ENCODE peak calls at places on chromosomes 11 and 22, in nine cellular contexts. Y is H9, A is mesothelial cell of epicardium, K is adrenal gland, X is endothelial cell, W is pancreas, T is neural progenitor cell, I is foreskin fibroblast, C is right atrium auricular region. D is an unnamed sample.
A peak's percentile ranks its signal among the peaks of the same experiment; 100 is the strongest.

GRCh38 chr11:27677108-27677507 is 23.1 kb downstream of the BDNF start:
- DNase-seq in A (no peak), Y (no peak), K (no peak), W (no peak), T (no peak), I (no peak), X (no peak), C (no peak), D (no peak)

GRCh38 chr22:48391820-48392219 is 1435.9 kb downstream of the BRD1 start:
- DNase-seq in Y (no peak), C (peak; percentile 34), X (no peak), K (no peak), T (no peak), W (no peak), A (peak; percentile 14), I (no peak), D (no peak)

GRCh38 chr22:20205964-20206708 is 55.3 kb upstream of the CCDC188 start:
- DNase-seq in Y (peak; percentile 69), X (no peak), T (no peak), I (peak; percentile 82), A (peak; percentile 45), K (peak; percentile 51), W (no peak), C (peak; percentile 79), D (no peak)

GRCh38 chr11:124863826-124864165 is 1.4 kb upstream of the ROBO3 start:
- DNase-seq in I (no peak), C (no peak), A (peak; percentile 47), K (no peak), X (no peak), Y (no peak), W (no peak), T (peak; percentile 73), D (peak; percentile 67)

GRCh38 chr22:44325718-44326548 is 13.2 kb upstream of the SHISAL1 start:
- DNase-seq in T (peak; percentile 38), Y (no peak), W (no peak), X (no peak), A (no peak), C (no peak), I (peak; percentile 71), K (no peak), D (no peak)

GRCh38 chr11:121328967-121329653 is 36.5 kb downstream of the SC5D start:
- DNase-seq in Y (no peak), I (no peak), W (no peak), A (no peak), T (no peak), K (no peak), C (no peak), X (no peak), D (no peak)

GRCh38 chr11:45960387-45961110 is 38.1 kb downstream of the LARGE2 start:
- DNase-seq in C (no peak), T (no peak), Y (no peak), A (no peak), X (no peak), K (no peak), W (no peak), I (no peak), D (no peak)

GRCh38 chr11:36354221-36355003 is 58.3 kb downstream of the PRR5L start:
- DNase-seq in I (peak; percentile 73), Y (no peak), W (no peak), X (no peak), K (no peak), T (no peak), A (no peak), C (no peak), D (no peak)

GRCh38 chr11:16346975-16347374 is 9.4 kb downstream of the SOX6 start:
- DNase-seq in W (no peak), I (peak; percentile 34), C (no peak), X (no peak), A (no peak), T (no peak), K (no peak), Y (no peak), D (no peak)

GRCh38 chr22:40739723-40740122 is 60.4 kb downstream of the MCHR1 start:
- DNase-seq in T (no peak), X (peak; percentile 30), K (no peak), I (peak; percentile 12), A (no peak), W (no peak), C (no peak), Y (no peak), D (no peak)

GRCh38 chr11:92753161-92753560 is 216.3 kb upstream of the MTNR1B start:
- DNase-seq in A (no peak), K (no peak), T (no peak), W (no peak), I (no peak), X (no peak), Y (no peak), C (no peak), D (no peak)

GRCh38 chr11:1356007-1356435 is 33.7 kb upstream of the BRSK2 start:
- DNase-seq in A (no peak), W (no peak), C (no peak), T (no peak), K (no peak), Y (no peak), I (no peak), X (no peak), D (no peak)

GRCh38 chr11:8719260-8720190 is 36.9 kb downstream of the RPL27A start:
- DNase-seq in A (no peak), I (peak; percentile 98), K (peak; percentile 80), X (no peak), W (peak; percentile 23), Y (no peak), C (peak; percentile 83), T (no peak), D (no peak)

GRCh38 chr11:41784513-41785335 is 325.3 kb upstream of the LRRC4C start:
- DNase-seq in K (no peak), W (no peak), C (no peak), I (no peak), Y (no peak), T (no peak), X (no peak), A (no peak), D (no peak)

GRCh38 chr11:116035972-116036371 is 531.8 kb upstream of the CADM1 start:
- DNase-seq in C (no peak), K (no peak), A (no peak), Y (no peak), W (no peak), I (no peak), X (no peak), T (no peak), D (peak; percentile 62)

GRCh38 chr11:117145393-117145761 is 1.3 kb downstream of the PAFAH1B2 start:
- DNase-seq in K (peak; percentile 44), X (peak; percentile 7), C (no peak), T (peak; percentile 47), A (no peak), Y (no peak), W (no peak), I (peak; percentile 64), D (peak; percentile 48)

GRCh38 chr22:19851291-19852176 is 3.1 kb downstream of the GNB1L start:
- DNase-seq in X (no peak), I (no peak), Y (no peak), W (peak; percentile 62), K (no peak), C (peak; percentile 47), A (no peak), T (no peak), D (no peak)

GRCh38 chr11:77561257-77561656 is 28.5 kb upstream of the AQP11 start:
- DNase-seq in X (no peak), I (no peak), A (no peak), T (no peak), W (no peak), C (no peak), Y (no peak), K (no peak), D (no peak)

GRCh38 chr11:77560605-77561004 is 29.1 kb upstream of the AQP11 start:
- DNase-seq in C (no peak), A (no peak), K (peak; percentile 39), I (peak; percentile 85), T (no peak), W (no peak), X (no peak), Y (no peak), D (no peak)

GRCh38 chr11:77559686-77560425 is 29.9 kb upstream of the AQP11 start:
- DNase-seq in Y (no peak), I (peak; percentile 90), A (no peak), K (peak; percentile 82), X (no peak), T (no peak), W (no peak), C (no peak), D (no peak)

GRCh38 chr11:77558380-77558779 is 31.4 kb upstream of the AQP11 start:
- DNase-seq in Y (no peak), A (no peak), C (no peak), W (no peak), I (no peak), K (peak; percentile 13), X (no peak), T (no peak), D (no peak)

DNA sequence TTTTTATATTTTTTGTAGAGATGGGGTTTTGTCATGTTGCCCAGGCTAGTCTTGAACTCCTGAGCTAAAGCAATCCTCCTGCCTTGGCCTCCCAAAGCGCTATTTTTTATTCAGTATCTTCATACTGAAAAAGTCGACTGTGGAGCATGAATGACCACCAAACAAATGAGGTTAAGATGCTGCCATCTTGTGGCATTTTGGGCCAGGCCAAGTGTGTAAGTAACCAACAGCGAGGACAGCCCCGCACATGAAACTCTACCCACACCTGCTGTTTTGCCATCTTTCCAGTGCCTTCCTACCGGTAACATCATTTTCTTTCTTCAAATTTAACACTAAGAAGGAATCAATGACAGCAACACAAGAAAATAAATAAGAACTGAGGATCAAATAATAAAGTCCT is 32.2 kb upstream of the AQP11 start:
- DNase-seq in C (no peak), T (peak; percentile 65), K (no peak), Y (peak; percentile 64), X (peak; percentile 31), A (no peak), I (peak; percentile 45), W (no peak), D (no peak)
- TF ChIP-seq CTCF in C (no peak), T (peak; percentile 53), K (no peak), Y (peak; percentile 68), X (no peak), A (no peak), I (peak; percentile 16), W (no peak), D (peak; percentile 32)

GRCh38 chr11:65477271-65478029 is 21.4 kb upstream of the MALAT1 start:
- DNase-seq in A (peak; percentile 89), C (peak; percentile 98), I (peak; percentile 99), T (peak; percentile 95), Y (peak; percentile 95), K (peak; percentile 99), X (peak; percentile 89), W (peak; percentile 98), D (peak; percentile 85)
- TF ChIP-seq CTCF in A (no peak), C (no peak), I (no peak), T (no peak), Y (no peak), K (no peak), X (no peak), W (no peak), D (no peak)

GRCh38 chr11:66891849-66892660 is 35.2 kb downstream of the LRFN4 start:
- DNase-seq in X (no peak), W (peak; percentile 9), Y (peak; percentile 82), A (no peak), C (peak; percentile 71), I (peak; percentile 97), K (peak; percentile 96), T (no peak), D (no peak)
- TF ChIP-seq CTCF in X (no peak), W (no peak), Y (no peak), A (no peak), C (no peak), I (no peak), K (peak; percentile 25), T (no peak), D (no peak)

GRCh38 chr11:22049276-22049675 is 143.6 kb upstream of the ANO5 start:
- DNase-seq in X (no peak), Y (no peak), C (no peak), W (no peak), A (no peak), I (no peak), T (no peak), K (no peak), D (no peak)
- TF ChIP-seq CTCF in X (no peak), Y (no peak), C (no peak), W (no peak), A (no peak), I (no peak), T (no peak), K (no peak), D (no peak)

D was measured in nephron progenitor cell.